ENCODE peak calls at places on chromosomes 16 and 17, in five cellular contexts. S, T, K, X and L are unnamed samples.

GRCh38 chr16:81624718-81625543 is 154.2 kb upstream of the PLCG2 start:
- DNase-seq in X (no peak), K (no peak), S (no peak), T (peak), L (peak)

GRCh38 chr16:85465328-85466307 is 147.5 kb upstream of the GSE1 start:
- DNase-seq in S (no peak), X (no peak), T (no peak), K (peak), L (peak)

GRCh38 chr16:82653550-82654511 is 27.1 kb downstream of the CDH13 start:
- DNase-seq in X (peak), T (peak), K (peak), S (peak), L (peak)

GRCh38 chr17:2050246-2050866 is 4.5 kb upstream of the HIC1 start:
- DNase-seq in K (peak), T (no peak), X (peak), S (no peak), L (peak)

GRCh38 chr17:50263293-50264262 is 10.7 kb upstream of the TMEM92 start:
- DNase-seq in K (no peak), T (no peak), S (no peak), X (no peak), L (no peak)

GRCh38 chr16:30511509-30511908 is 14.9 kb downstream of the ZNF768 start:
- DNase-seq in X (no peak), T (no peak), K (no peak), S (no peak), L (no peak)

GRCh38 chr17:50839591-50840310 is 4.4 kb downstream of the WFIKKN2 start:
- DNase-seq in X (no peak), T (no peak), S (no peak), K (no peak), L (no peak)

GRCh38 chr17:17812211-17813054 is 24.4 kb downstream of the SREBF1 start:
- DNase-seq in K (peak), S (no peak), X (peak), T (no peak), L (peak)

GRCh38 chr16:12815361-12815760 is 11.7 kb upstream of the CPPED1 start:
- DNase-seq in S (no peak), T (no peak), X (no peak), K (no peak), L (no peak)

GRCh38 chr16:58389724-58390123 is 2.5 kb upstream of the GINS3 start:
- DNase-seq in X (no peak), S (no peak), T (no peak), K (no peak), L (no peak)

GRCh38 chr17:35432176-35433074 is at the start of gene SLFN12:
- DNase-seq in S (peak), T (peak), K (no peak), X (peak), L (peak)

GRCh38 chr16:89972244-89973234 is 24.0 kb downstream of the DEF8 start:
- DNase-seq in S (no peak), T (peak), K (peak), X (peak), L (peak)

GRCh38 chr17:68740555-68741447 is 139.6 kb upstream of the FAM20A start:
- DNase-seq in S (no peak), X (no peak), T (no peak), K (no peak), L (no peak)

GRCh38 chr16:31477220-31478216 is 5.4 kb upstream of the SLC5A2 start:
- DNase-seq in K (no peak), X (no peak), T (no peak), S (no peak), L (no peak)

GRCh38 chr16:65079549-65079948 is 42.3 kb downstream of the CDH11 start:
- DNase-seq in K (no peak), T (no peak), S (no peak), X (no peak), L (no peak)

GRCh38 chr16:57186630-57187507 is 740 bp downstream of the RSPRY1 start:
- DNase-seq in T (peak), K (peak), X (no peak), S (no peak), L (peak)

GRCh38 chr17:60631119-60631518 is 31.1 kb downstream of the PPM1D start:
- DNase-seq in K (no peak), X (no peak), S (no peak), T (peak), L (no peak)

GRCh38 chr16:77171750-77172635 is 19.0 kb upstream of the MON1B start:
- DNase-seq in K (peak), S (no peak), T (peak), X (no peak), L (peak)

GRCh38 chr16:27253526-27253930 is 15.0 kb downstream of the NSMCE1 start:
- DNase-seq in S (peak), T (peak), K (peak), X (no peak), L (peak)

GRCh38 chr16:56609463-56609921 is 1.1 kb downstream of the MT2A start:
- DNase-seq in K (peak), X (peak), S (no peak), T (peak), L (peak)

GRCh38 chr17:6755281-6755680 is 565 bp upstream of the XAF1 start:
- DNase-seq in K (no peak), X (no peak), T (no peak), S (no peak), L (no peak)

GRCh38 chr16:3954411-3954921 is 74.0 kb upstream of the CREBBP start:
- DNase-seq in K (no peak), X (no peak), S (peak), T (no peak), L (no peak)

GRCh38 chr17:8150194-8151119 is 1.7 kb downstream of the PER1 start:
- DNase-seq in T (no peak), X (no peak), S (no peak), K (no peak), L (no peak)